ENCODE peak calls at places on chromosomes 13 and 19, in nine cellular contexts. One of them, this sample, is unnamed.
A peak's percentile ranks its signal among the peaks of the same experiment; 100 is the strongest.

GRCh38 chr13:47175172-47175806 is 278.4 kb upstream of the HTR2A start:
- DNase-seq in heart right ventricle: no peak
- DNase-seq in osteocyte: no peak
- DNase-seq in spleen: no peak
- DNase-seq in endothelial cell: no peak
- DNase-seq in Calu3: no peak
- DNase-seq in fibroblast of mammary gland: peak; percentile 96
- DNase-seq in BE2C: no peak
- DNase-seq in mesothelial cell of epicardium: no peak
- DNase-seq in this sample: peak; percentile 40

GRCh38 chr19:35742121-35742724 is at the start of gene IGFLR1:
- DNase-seq in heart right ventricle: no peak
- DNase-seq in osteocyte: no peak
- DNase-seq in spleen: peak; percentile 91
- DNase-seq in endothelial cell: no peak
- DNase-seq in Calu3: no peak
- DNase-seq in fibroblast of mammary gland: no peak
- DNase-seq in BE2C: no peak
- DNase-seq in mesothelial cell of epicardium: no peak
- DNase-seq in this sample: no peak

GRCh38 chr13:30142502-30143211 is 164.7 kb downstream of the KATNAL1 start:
- DNase-seq in heart right ventricle: no peak
- DNase-seq in osteocyte: peak; percentile 91
- DNase-seq in spleen: no peak
- DNase-seq in endothelial cell: no peak
- DNase-seq in Calu3: peak; percentile 64
- DNase-seq in fibroblast of mammary gland: peak; percentile 97
- DNase-seq in BE2C: peak; percentile 55
- DNase-seq in mesothelial cell of epicardium: peak; percentile 52
- DNase-seq in this sample: peak; percentile 86

GRCh38 chr19:1001538-1002166 is 1.4 kb downstream of the GRIN3B start:
- DNase-seq in heart right ventricle: no peak
- DNase-seq in osteocyte: no peak
- DNase-seq in spleen: peak; percentile 92
- DNase-seq in endothelial cell: peak; percentile 78
- DNase-seq in Calu3: peak; percentile 65
- DNase-seq in fibroblast of mammary gland: no peak
- DNase-seq in BE2C: peak; percentile 66
- DNase-seq in mesothelial cell of epicardium: peak; percentile 83
- DNase-seq in this sample: no peak

GRCh38 chr13:65926750-65927171 is 1303.4 kb downstream of the PCDH9 start:
- DNase-seq in heart right ventricle: peak; percentile 11
- DNase-seq in osteocyte: no peak
- DNase-seq in spleen: no peak
- DNase-seq in endothelial cell: peak; percentile 15
- DNase-seq in Calu3: no peak
- DNase-seq in fibroblast of mammary gland: no peak
- DNase-seq in BE2C: peak; percentile 24
- DNase-seq in mesothelial cell of epicardium: no peak
- DNase-seq in this sample: no peak

GRCh38 chr13:38301236-38301635 is 48.4 kb upstream of the UFM1 start:
- DNase-seq in heart right ventricle: no peak
- DNase-seq in osteocyte: no peak
- DNase-seq in spleen: no peak
- DNase-seq in endothelial cell: no peak
- DNase-seq in Calu3: no peak
- DNase-seq in fibroblast of mammary gland: no peak
- DNase-seq in BE2C: no peak
- DNase-seq in mesothelial cell of epicardium: no peak
- DNase-seq in this sample: no peak

GRCh38 chr13:71237332-71237731 is 629.7 kb downstream of the DACH1 start:
- DNase-seq in heart right ventricle: no peak
- DNase-seq in osteocyte: no peak
- DNase-seq in spleen: no peak
- DNase-seq in endothelial cell: no peak
- DNase-seq in Calu3: no peak
- DNase-seq in fibroblast of mammary gland: no peak
- DNase-seq in BE2C: no peak
- DNase-seq in mesothelial cell of epicardium: no peak
- DNase-seq in this sample: no peak

GRCh38 chr19:57815247-57816075 is 748 bp upstream of the ZNF552 start:
- DNase-seq in heart right ventricle: no peak
- DNase-seq in osteocyte: no peak
- DNase-seq in spleen: no peak
- DNase-seq in endothelial cell: no peak
- DNase-seq in Calu3: peak; percentile 64
- DNase-seq in fibroblast of mammary gland: no peak
- DNase-seq in BE2C: no peak
- DNase-seq in mesothelial cell of epicardium: no peak
- DNase-seq in this sample: no peak

GRCh38 chr13:106709509-106709908 is 141.6 kb upstream of the ARGLU1 start:
- DNase-seq in heart right ventricle: peak; percentile 54
- DNase-seq in osteocyte: no peak
- DNase-seq in spleen: no peak
- DNase-seq in endothelial cell: no peak
- DNase-seq in Calu3: no peak
- DNase-seq in fibroblast of mammary gland: peak; percentile 16
- DNase-seq in BE2C: no peak
- DNase-seq in mesothelial cell of epicardium: no peak
- DNase-seq in this sample: no peak

GRCh38 chr13:77697208-77698103 is at the start of gene SLAIN1:
- DNase-seq in heart right ventricle: peak; percentile 82
- DNase-seq in osteocyte: no peak
- DNase-seq in spleen: peak; percentile 95
- DNase-seq in endothelial cell: peak; percentile 85
- DNase-seq in Calu3: peak; percentile 65
- DNase-seq in fibroblast of mammary gland: peak; percentile 5
- DNase-seq in BE2C: peak; percentile 90
- DNase-seq in mesothelial cell of epicardium: peak; percentile 83
- DNase-seq in this sample: no peak

GRCh38 chr19:33468361-33469170 is 53.0 kb downstream of the PEPD start:
- DNase-seq in heart right ventricle: no peak
- DNase-seq in osteocyte: peak; percentile 75
- DNase-seq in spleen: peak; percentile 54
- DNase-seq in endothelial cell: no peak
- DNase-seq in Calu3: no peak
- DNase-seq in fibroblast of mammary gland: no peak
- DNase-seq in BE2C: no peak
- DNase-seq in mesothelial cell of epicardium: no peak
- DNase-seq in this sample: no peak

GRCh38 chr13:21603531-21604448 is at the start of gene MICU2:
- DNase-seq in heart right ventricle: peak; percentile 94
- DNase-seq in osteocyte: peak; percentile 97
- DNase-seq in spleen: peak; percentile 99
- DNase-seq in endothelial cell: peak; percentile 89
- DNase-seq in Calu3: peak; percentile 90
- DNase-seq in fibroblast of mammary gland: peak; percentile 92
- DNase-seq in BE2C: peak; percentile 94
- DNase-seq in mesothelial cell of epicardium: peak; percentile 91
- DNase-seq in this sample: peak; percentile 83

GRCh38 chr13:94968040-94968756 is 255.9 kb upstream of the SOX21 start:
- DNase-seq in heart right ventricle: no peak
- DNase-seq in osteocyte: no peak
- DNase-seq in spleen: no peak
- DNase-seq in endothelial cell: peak; percentile 46
- DNase-seq in Calu3: no peak
- DNase-seq in fibroblast of mammary gland: no peak
- DNase-seq in BE2C: peak; percentile 23
- DNase-seq in mesothelial cell of epicardium: peak; percentile 51
- DNase-seq in this sample: no peak

DNA sequence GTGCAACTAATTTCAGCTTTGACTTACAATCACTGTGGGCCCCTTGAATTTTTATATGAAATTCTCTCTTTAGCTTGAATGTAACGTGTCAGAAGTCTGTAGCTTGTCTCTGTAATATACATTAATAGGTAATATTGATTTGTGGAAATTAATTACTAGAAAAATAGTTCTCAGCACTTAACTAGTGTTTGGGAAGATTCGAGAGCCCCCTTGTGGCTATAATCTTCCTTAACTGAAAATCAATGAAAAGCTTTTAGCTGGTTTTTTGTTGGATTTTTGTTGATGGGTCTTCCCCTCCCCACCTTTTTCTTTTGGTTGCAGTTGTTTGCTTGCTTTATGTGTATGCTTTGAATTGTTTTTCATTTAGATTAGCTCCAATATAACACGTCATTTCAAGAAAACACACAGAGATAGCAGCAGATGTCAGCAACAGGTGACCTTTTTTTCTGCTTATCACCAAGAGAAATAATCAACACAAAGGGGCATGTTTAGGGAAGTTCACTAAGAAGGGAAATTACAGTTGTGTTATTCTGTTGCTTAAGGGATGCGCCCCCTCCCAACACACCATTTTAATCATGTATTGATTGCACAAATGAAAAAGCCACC is 176.8 kb downstream of the OXGR1 start:
- DNase-seq in heart right ventricle: no peak
- DNase-seq in osteocyte: no peak
- DNase-seq in spleen: no peak
- DNase-seq in endothelial cell: peak; percentile 9
- DNase-seq in Calu3: no peak
- DNase-seq in fibroblast of mammary gland: peak; percentile 58
- DNase-seq in BE2C: no peak
- DNase-seq in mesothelial cell of epicardium: no peak
- DNase-seq in this sample: no peak
- TF ChIP-seq CTCF in heart right ventricle: peak; percentile 22
- TF ChIP-seq CTCF in osteocyte: peak; percentile 54
- TF ChIP-seq CTCF in spleen: peak; percentile 12
- TF ChIP-seq CTCF in endothelial cell: peak; percentile 75
- TF ChIP-seq CTCF in Calu3: no peak
- TF ChIP-seq CTCF in fibroblast of mammary gland: peak; percentile 58
- TF ChIP-seq CTCF in BE2C: peak; percentile 67
- TF ChIP-seq CTCF in mesothelial cell of epicardium: peak; percentile 74
- TF ChIP-seq CTCF in this sample: peak; percentile 29

GRCh38 chr13:102089177-102089576 is 312.7 kb downstream of the FGF14 start:
- DNase-seq in heart right ventricle: no peak
- DNase-seq in osteocyte: no peak
- DNase-seq in spleen: no peak
- DNase-seq in endothelial cell: no peak
- DNase-seq in Calu3: no peak
- DNase-seq in fibroblast of mammary gland: peak; percentile 19
- DNase-seq in BE2C: no peak
- DNase-seq in mesothelial cell of epicardium: no peak
- DNase-seq in this sample: no peak
- TF ChIP-seq CTCF in heart right ventricle: no peak
- TF ChIP-seq CTCF in osteocyte: peak; percentile 39
- TF ChIP-seq CTCF in spleen: no peak
- TF ChIP-seq CTCF in endothelial cell: no peak
- TF ChIP-seq CTCF in Calu3: no peak
- TF ChIP-seq CTCF in fibroblast of mammary gland: peak; percentile 21
- TF ChIP-seq CTCF in BE2C: peak; percentile 51
- TF ChIP-seq CTCF in mesothelial cell of epicardium: no peak
- TF ChIP-seq CTCF in this sample: no peak

DNA sequence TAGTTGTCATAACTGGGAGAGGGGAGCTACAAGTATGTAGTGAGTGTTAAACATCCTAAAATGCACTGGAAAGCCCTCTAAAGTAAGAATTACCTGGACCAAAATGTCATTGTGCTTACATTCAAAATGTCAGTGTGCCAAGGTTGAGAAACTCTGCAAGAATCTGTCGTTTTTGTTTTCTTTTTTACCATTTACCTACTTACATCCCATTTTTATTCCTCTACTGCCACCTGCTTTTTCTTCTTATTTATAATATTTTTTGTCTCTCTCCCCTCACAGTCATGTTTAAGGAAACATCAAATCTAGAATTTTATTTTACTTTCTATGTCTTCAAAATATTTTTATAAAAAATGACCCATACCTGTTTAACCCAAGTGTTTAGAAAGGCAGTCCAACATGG is 226.4 kb downstream of the PCDH17 start:
- DNase-seq in heart right ventricle: no peak
- DNase-seq in osteocyte: no peak
- DNase-seq in spleen: no peak
- DNase-seq in endothelial cell: no peak
- DNase-seq in Calu3: no peak
- DNase-seq in fibroblast of mammary gland: no peak
- DNase-seq in BE2C: no peak
- DNase-seq in mesothelial cell of epicardium: no peak
- DNase-seq in this sample: no peak
- TF ChIP-seq CTCF in heart right ventricle: no peak
- TF ChIP-seq CTCF in osteocyte: no peak
- TF ChIP-seq CTCF in spleen: no peak
- TF ChIP-seq CTCF in endothelial cell: no peak
- TF ChIP-seq CTCF in Calu3: no peak
- TF ChIP-seq CTCF in fibroblast of mammary gland: no peak
- TF ChIP-seq CTCF in BE2C: no peak
- TF ChIP-seq CTCF in mesothelial cell of epicardium: no peak
- TF ChIP-seq CTCF in this sample: no peak

GRCh38 chr19:8566855-8567254 is 10.4 kb downstream of the MYO1F start:
- DNase-seq in heart right ventricle: no peak
- DNase-seq in osteocyte: no peak
- DNase-seq in spleen: no peak
- DNase-seq in endothelial cell: no peak
- DNase-seq in Calu3: no peak
- DNase-seq in fibroblast of mammary gland: no peak
- DNase-seq in BE2C: no peak
- DNase-seq in mesothelial cell of epicardium: no peak
- DNase-seq in this sample: no peak

GRCh38 chr19:8571006-8571411 is 6.2 kb downstream of the MYO1F start:
- DNase-seq in heart right ventricle: peak; percentile 29
- DNase-seq in osteocyte: no peak
- DNase-seq in spleen: peak; percentile 90
- DNase-seq in endothelial cell: no peak
- DNase-seq in Calu3: peak; percentile 6
- DNase-seq in fibroblast of mammary gland: peak; percentile 55
- DNase-seq in BE2C: no peak
- DNase-seq in mesothelial cell of epicardium: no peak
- DNase-seq in this sample: no peak

GRCh38 chr19:8573316-8573715 is 3.9 kb downstream of the MYO1F start:
- DNase-seq in heart right ventricle: no peak
- DNase-seq in osteocyte: no peak
- DNase-seq in spleen: no peak
- DNase-seq in endothelial cell: no peak
- DNase-seq in Calu3: no peak
- DNase-seq in fibroblast of mammary gland: no peak
- DNase-seq in BE2C: no peak
- DNase-seq in mesothelial cell of epicardium: no peak
- DNase-seq in this sample: no peak

GRCh38 chr19:8567522-8568172 is 9.6 kb downstream of the MYO1F start:
- DNase-seq in heart right ventricle: peak; percentile 27
- DNase-seq in osteocyte: no peak
- DNase-seq in spleen: peak; percentile 88
- DNase-seq in endothelial cell: no peak
- DNase-seq in Calu3: no peak
- DNase-seq in fibroblast of mammary gland: no peak
- DNase-seq in BE2C: no peak
- DNase-seq in mesothelial cell of epicardium: no peak
- DNase-seq in this sample: no peak

DNA sequence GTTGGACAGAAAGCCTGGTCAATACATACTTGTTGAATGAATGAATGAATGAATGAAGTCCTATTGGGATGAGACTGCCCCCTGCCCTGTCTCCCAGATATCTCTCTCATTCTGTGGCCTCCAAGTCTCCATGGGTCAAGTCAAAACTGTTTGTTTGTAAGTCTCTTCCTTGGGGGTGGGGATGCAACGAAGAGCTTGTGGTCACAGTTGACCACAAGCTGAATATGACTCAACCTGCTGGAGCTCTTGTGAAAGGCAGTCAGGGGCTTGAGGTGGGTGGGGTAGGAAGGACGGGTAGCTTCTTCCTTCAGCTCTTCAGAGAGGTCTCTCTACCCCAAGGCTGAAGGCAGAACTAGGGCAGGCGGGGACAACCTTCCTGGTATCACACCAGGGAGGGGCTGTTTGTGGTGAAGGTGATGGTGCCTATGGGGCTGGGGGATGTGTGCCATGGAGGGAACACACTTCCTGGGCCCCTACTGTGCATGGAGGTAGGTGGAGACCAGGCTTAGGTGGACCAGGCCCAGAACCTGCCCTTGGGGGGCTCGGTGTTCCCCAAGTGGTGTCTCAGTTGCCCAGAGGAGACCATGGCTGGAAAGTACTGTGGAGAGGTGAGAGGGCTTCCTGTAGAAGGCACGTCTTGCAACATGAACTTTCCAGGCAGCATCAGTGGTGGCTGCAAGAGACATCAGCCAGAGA is 8.0 kb downstream of the MYO1F start:
- DNase-seq in heart right ventricle: no peak
- DNase-seq in osteocyte: no peak
- DNase-seq in spleen: peak; percentile 89
- DNase-seq in endothelial cell: no peak
- DNase-seq in Calu3: peak; percentile 29
- DNase-seq in fibroblast of mammary gland: peak; percentile 95
- DNase-seq in BE2C: no peak
- DNase-seq in mesothelial cell of epicardium: no peak
- DNase-seq in this sample: peak; percentile 86
- TF ChIP-seq CTCF in heart right ventricle: no peak
- TF ChIP-seq CTCF in osteocyte: no peak
- TF ChIP-seq CTCF in spleen: no peak
- TF ChIP-seq CTCF in endothelial cell: no peak
- TF ChIP-seq CTCF in Calu3: no peak
- TF ChIP-seq CTCF in fibroblast of mammary gland: no peak
- TF ChIP-seq CTCF in BE2C: no peak
- TF ChIP-seq CTCF in mesothelial cell of epicardium: no peak
- TF ChIP-seq CTCF in this sample: no peak